ENCODE peak calls at places on chromosomes 5 and 9, in eight cellular contexts. P is GM10248; I is T-cell; N is stimulated activated CD8-positive, alpha-beta memory T cell treated with anti-CD3 and anti-CD28 coated beads, Interleukin-15, amount 100 ng/mL, for 24 hours; A is CD8-positive, alpha-beta T cell; H is smooth muscle cell of the brain vasculature; F is T follicular helper cell; Q is NCI-H774. S is an unnamed sample.

GRCh38 chr9:6051511-6051950 is 36.1 kb upstream of the RANBP6 start:
- DNase-seq in P (peak), I (no peak), N (no peak), A (no peak), H (no peak), F (no peak), Q (no peak), S (no peak)

GRCh38 chr9:105950894-105951293 is 256.6 kb downstream of the TMEM38B start:
- DNase-seq in P (no peak), I (no peak), N (no peak), A (no peak), H (no peak), F (no peak), Q (no peak), S (no peak)

GRCh38 chr9:71778085-71778484 is 9.8 kb upstream of the CEMIP2 start:
- DNase-seq in P (no peak), I (no peak), N (no peak), A (no peak), H (no peak), F (no peak), Q (no peak), S (no peak)

GRCh38 chr5:35230043-35230611 is at the start of gene PRLR:
- DNase-seq in P (peak), I (no peak), N (no peak), A (no peak), H (no peak), F (no peak), Q (no peak), S (no peak)

GRCh38 chr9:109037946-109038345 is 24.6 kb upstream of the CTNNAL1 start:
- DNase-seq in P (no peak), I (no peak), N (no peak), A (no peak), H (no peak), F (no peak), Q (no peak), S (no peak)

GRCh38 chr5:127068771-127069330 is 4.5 kb downstream of the C5orf63 start:
- DNase-seq in P (no peak), I (no peak), N (no peak), A (no peak), H (no peak), F (no peak), Q (no peak), S (no peak)

GRCh38 chr5:174378116-174378874 is 332.8 kb downstream of the NSG2 start:
- DNase-seq in P (no peak), I (no peak), N (no peak), A (no peak), H (no peak), F (no peak), Q (no peak), S (no peak)

GRCh38 chr9:69333716-69334115 is 8.7 kb downstream of the ENTREP1 start:
- DNase-seq in P (no peak), I (no peak), N (no peak), A (no peak), H (no peak), F (no peak), Q (no peak), S (no peak)

GRCh38 chr9:129221233-129221632 is 43.2 kb upstream of the IER5L start:
- DNase-seq in P (no peak), I (peak), N (no peak), A (peak), H (no peak), F (no peak), Q (no peak), S (no peak)

GRCh38 chr9:71793386-71794105 is 25.2 kb upstream of the CEMIP2 start:
- DNase-seq in P (no peak), I (no peak), N (no peak), A (no peak), H (no peak), F (no peak), Q (no peak), S (no peak)

GRCh38 chr5:169013846-169014245 is 287.1 kb downstream of the SLIT3 start:
- DNase-seq in P (no peak), I (no peak), N (no peak), A (no peak), H (no peak), F (no peak), Q (no peak), S (no peak)

GRCh38 chr5:58457040-58457439 is 2.8 kb downstream of the PLK2 start:
- DNase-seq in P (no peak), I (no peak), N (no peak), A (no peak), H (no peak), F (no peak), Q (no peak), S (no peak)

GRCh38 chr5:134236208-134236761 is 10.4 kb upstream of the PPP2CA start:
- DNase-seq in P (no peak), I (no peak), N (no peak), A (no peak), H (no peak), F (no peak), Q (no peak), S (no peak)

GRCh38 chr9:136721339-136722092 is 9.1 kb downstream of the DIPK1B start:
- DNase-seq in P (no peak), I (no peak), N (no peak), A (no peak), H (no peak), F (no peak), Q (no peak), S (no peak)

GRCh38 chr5:168822248-168822744 is 243.1 kb upstream of the PANK3 start:
- DNase-seq in P (no peak), I (no peak), N (no peak), A (no peak), H (no peak), F (no peak), Q (no peak), S (no peak)

GRCh38 chr5:180396931-180397330 is 43.8 kb upstream of the GFPT2 start:
- DNase-seq in P (peak), I (no peak), N (no peak), A (no peak), H (no peak), F (no peak), Q (no peak), S (no peak)

GRCh38 chr9:81574399-81574798 is 114.9 kb downstream of the TLE1 start:
- DNase-seq in P (no peak), I (no peak), N (no peak), A (no peak), H (no peak), F (no peak), Q (no peak), S (no peak)

GRCh38 chr5:13745508-13745907 is 199.0 kb downstream of the DNAH5 start:
- DNase-seq in P (no peak), I (no peak), N (no peak), A (no peak), H (no peak), F (no peak), Q (no peak), S (no peak)

GRCh38 chr9:75108571-75108970 is 20.3 kb downstream of the OSTF1 start:
- DNase-seq in P (no peak), I (no peak), N (no peak), A (no peak), H (no peak), F (no peak), Q (no peak), S (no peak)

GRCh38 chr9:85524531-85524930 is 217.2 kb downstream of the AGTPBP1 start:
- DNase-seq in P (no peak), I (no peak), N (no peak), A (no peak), H (no peak), F (no peak), Q (no peak), S (no peak)

GRCh38 chr5:10524376-10525123 is 39.3 kb upstream of the ANKRD33B start:
- DNase-seq in P (no peak), I (no peak), N (no peak), A (no peak), H (peak), F (no peak), Q (no peak), S (peak)

GRCh38 chr5:143196601-143197259 is 206.8 kb downstream of the NR3C1 start:
- DNase-seq in P (no peak), I (no peak), N (no peak), A (no peak), H (no peak), F (no peak), Q (no peak), S (no peak)

GRCh38 chr9:35510745-35511428 is 21.0 kb downstream of the RUSC2 start:
- DNase-seq in P (no peak), I (no peak), N (no peak), A (no peak), H (peak), F (no peak), Q (no peak), S (peak)

GRCh38 chr9:19665146-19665863 is 123.5 kb downstream of the SLC24A2 start:
- DNase-seq in P (peak), I (no peak), N (no peak), A (no peak), H (no peak), F (no peak), Q (no peak), S (no peak)

GRCh38 chr5:175712681-175713085 is 54.8 kb downstream of the HRH2 start:
- DNase-seq in P (no peak), I (no peak), N (no peak), A (no peak), H (no peak), F (no peak), Q (no peak), S (no peak)

GRCh38 chr5:124438390-124439380 is 307.8 kb downstream of the ZNF608 start:
- DNase-seq in P (no peak), I (no peak), N (no peak), A (no peak), H (no peak), F (no peak), Q (no peak), S (no peak)

GRCh38 chr5:55101556-55102276 is 730 bp upstream of the GZMA start:
- DNase-seq in P (no peak), I (no peak), N (no peak), A (no peak), H (no peak), F (no peak), Q (no peak), S (no peak)

GRCh38 chr9:120723547-120723946 is 9.3 kb upstream of the MEGF9 start:
- DNase-seq in P (no peak), I (no peak), N (no peak), A (no peak), H (no peak), F (no peak), Q (peak), S (no peak)

GRCh38 chr9:132268725-132269352 is 85.9 kb downstream of the SETX start:
- DNase-seq in P (peak), I (peak), N (peak), A (peak), H (peak), F (peak), Q (peak), S (no peak)

GRCh38 chr5:13350754-13351153 is 593.7 kb downstream of the DNAH5 start:
- DNase-seq in P (no peak), I (no peak), N (no peak), A (no peak), H (no peak), F (no peak), Q (no peak), S (no peak)

GRCh38 chr9:14909631-14910177 is 524 bp downstream of the FREM1 start:
- DNase-seq in P (no peak), I (no peak), N (no peak), A (no peak), H (no peak), F (no peak), Q (no peak), S (no peak)

GRCh38 chr9:69798737-69799136 is 21.9 kb upstream of the CFAP95 start:
- DNase-seq in P (no peak), I (no peak), N (no peak), A (no peak), H (no peak), F (no peak), Q (peak), S (no peak)

GRCh38 chr5:51347704-51348103 is 35.5 kb upstream of the ISL1 start:
- DNase-seq in P (no peak), I (no peak), N (no peak), A (no peak), H (no peak), F (no peak), Q (no peak), S (no peak)

GRCh38 chr5:147567917-147568598 is 58.2 kb upstream of the DPYSL3 start:
- DNase-seq in P (no peak), I (no peak), N (no peak), A (no peak), H (no peak), F (no peak), Q (no peak), S (no peak)